ENCODE peak calls at places on chromosomes 12 and 14, in four cellular contexts. G, P, A and J are unnamed samples.

GRCh38 chr12:131093971-131094830 is 140.5 kb downstream of the ADGRD1 start:
- DNase-seq in A (no peak), G (no peak), P (no peak), J (no peak)

GRCh38 chr14:50015708-50016107 is 100.7 kb downstream of the VCPKMT start:
- DNase-seq in P (no peak), G (no peak), A (no peak), J (no peak)

GRCh38 chr14:84085493-84085892 is 1444.5 kb upstream of the FLRT2 start:
- DNase-seq in P (no peak), A (no peak), G (no peak), J (no peak)

GRCh38 chr14:105918496-105919262 is 392.3 kb downstream of the TMEM121 start:
- DNase-seq in A (no peak), P (no peak), G (no peak), J (no peak)

GRCh38 chr14:36582011-36582873 is at the start of gene NKX2-8:
- DNase-seq in G (no peak), A (peak; percentile 41), P (no peak), J (no peak)

GRCh38 chr14:76808990-76809389 is 3.7 kb downstream of the ANGEL1 start:
- DNase-seq in A (no peak), P (no peak), G (no peak), J (no peak)

GRCh38 chr12:114986849-114987248 is 302.9 kb upstream of the TBX3 start:
- DNase-seq in G (no peak), A (no peak), P (no peak), J (no peak)

GRCh38 chr12:117377758-117378157 is 16.3 kb upstream of the NOS1 start:
- DNase-seq in A (peak; percentile 42), P (no peak), G (peak; percentile 21), J (no peak)

GRCh38 chr14:64364907-64365306 is 23.2 kb upstream of the MTHFD1 start:
- DNase-seq in P (no peak), G (peak; percentile 24), A (no peak), J (no peak)

GRCh38 chr12:66048843-66049537 is 81.6 kb downstream of the LLPH start:
- DNase-seq in P (peak; percentile 98), G (no peak), A (peak; percentile 57), J (no peak)

GRCh38 chr14:27605298-27605697 is 1007.5 kb upstream of the NOVA1 start:
- DNase-seq in G (no peak), P (no peak), A (no peak), J (no peak)

GRCh38 chr12:3199551-3200031 is 122.4 kb downstream of the TSPAN9 start:
- DNase-seq in A (peak; percentile 25), G (no peak), P (no peak), J (no peak)

GRCh38 chr12:28568083-28568482 is 377.8 kb downstream of the CCDC91 start:
- DNase-seq in A (peak; percentile 30), G (no peak), P (no peak), J (no peak)

GRCh38 chr12:39032034-39032433 is 126.6 kb upstream of the CPNE8 start:
- DNase-seq in P (no peak), G (no peak), A (no peak), J (no peak)

GRCh38 chr12:83514372-83514771 is 827.7 kb downstream of the TMTC2 start:
- DNase-seq in G (no peak), P (no peak), A (no peak), J (no peak)

GRCh38 chr12:42691991-42692557 is 102.5 kb upstream of the PRICKLE1 start:
- DNase-seq in G (no peak), A (peak; percentile 79), P (peak; percentile 3), J (no peak)

DNA sequence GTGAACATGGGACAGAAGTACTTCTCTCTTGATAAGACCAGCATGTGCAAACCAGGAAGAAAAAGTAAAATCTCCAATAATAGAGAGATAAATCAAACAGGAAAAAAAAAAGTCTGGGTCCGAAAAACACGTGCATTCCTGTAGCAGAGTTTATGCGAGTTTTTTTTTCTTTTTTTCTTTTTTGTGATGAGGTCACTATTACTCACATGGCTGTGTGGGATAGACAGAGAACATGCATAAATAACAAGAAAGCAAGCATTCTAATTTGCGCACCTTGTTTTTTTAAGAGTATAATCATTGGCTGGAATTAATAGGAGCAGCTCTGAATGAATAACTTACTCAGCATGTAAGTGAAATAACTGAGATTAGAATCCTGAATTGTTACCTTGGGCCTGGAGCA is 91.9 kb upstream of the CPM start:
- DNase-seq in P (no peak), G (no peak), A (no peak), J (no peak)
- TF ChIP-seq MAFK in P (no peak), G (no peak), A (no peak), J (no peak)

GRCh38 chr12:100718212-100718611 is 76.4 kb upstream of the ANO4 start:
- DNase-seq in P (no peak), G (no peak), A (no peak), J (no peak)

GRCh38 chr12:100720016-100720654 is 74.4 kb upstream of the ANO4 start:
- DNase-seq in A (no peak), P (no peak), G (no peak), J (no peak)

GRCh38 chr12:100721193-100721592 is 73.4 kb upstream of the ANO4 start:
- DNase-seq in P (no peak), G (no peak), A (no peak), J (no peak)

GRCh38 chr12:100724071-100724470 is 70.5 kb upstream of the ANO4 start:
- DNase-seq in A (no peak), P (no peak), G (no peak), J (no peak)
- TF ChIP-seq HDAC2 in A (no peak), P (no peak), G (no peak), J (no peak)

DNA sequence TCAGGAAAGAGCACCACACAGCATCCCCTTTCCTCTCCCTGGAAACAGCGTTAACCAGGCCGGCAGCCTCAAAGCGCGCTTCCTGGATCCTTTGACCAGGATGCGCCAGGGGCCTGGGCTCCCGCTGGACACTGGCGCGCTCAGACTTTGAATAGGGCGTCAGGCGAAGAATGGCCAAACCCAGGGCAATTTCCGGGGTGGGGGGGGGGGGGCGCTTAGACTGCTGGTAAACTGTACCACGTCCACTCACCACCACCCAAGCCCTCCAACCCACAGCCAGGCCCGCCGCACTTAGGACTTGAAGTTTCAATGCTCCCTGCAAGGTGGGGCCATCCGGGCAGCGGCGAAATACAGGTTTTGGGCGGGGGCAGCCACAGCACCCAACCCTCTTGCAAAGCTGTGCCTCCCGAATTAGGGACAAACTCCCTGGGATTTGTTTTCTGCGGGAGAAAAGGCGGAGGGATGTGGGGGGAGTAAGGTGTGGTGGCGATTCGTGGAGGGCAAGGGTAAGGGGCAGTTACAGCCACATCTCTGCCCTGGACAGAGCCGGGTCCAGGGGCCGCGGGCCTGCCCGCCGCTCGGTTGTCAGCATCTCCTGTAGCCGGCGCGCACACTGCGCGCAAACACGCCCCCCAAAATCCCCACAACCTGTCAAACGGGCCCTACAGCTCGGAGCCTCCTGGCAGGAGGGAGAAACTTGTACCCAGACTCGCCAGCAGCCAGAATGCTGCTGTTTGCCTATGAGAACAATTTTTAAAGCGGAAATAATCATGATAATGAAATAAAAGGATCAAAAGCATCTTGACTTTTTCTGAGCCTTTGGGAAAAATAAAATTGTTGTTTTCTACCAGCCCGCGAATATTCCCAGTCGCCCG is 958 bp downstream of the RTN1 start:
- DNase-seq in G (no peak), P (no peak), A (no peak), J (peak; percentile 61)
- TF ChIP-seq MAFK in G (no peak), P (no peak), A (no peak), J (no peak)

DNA sequence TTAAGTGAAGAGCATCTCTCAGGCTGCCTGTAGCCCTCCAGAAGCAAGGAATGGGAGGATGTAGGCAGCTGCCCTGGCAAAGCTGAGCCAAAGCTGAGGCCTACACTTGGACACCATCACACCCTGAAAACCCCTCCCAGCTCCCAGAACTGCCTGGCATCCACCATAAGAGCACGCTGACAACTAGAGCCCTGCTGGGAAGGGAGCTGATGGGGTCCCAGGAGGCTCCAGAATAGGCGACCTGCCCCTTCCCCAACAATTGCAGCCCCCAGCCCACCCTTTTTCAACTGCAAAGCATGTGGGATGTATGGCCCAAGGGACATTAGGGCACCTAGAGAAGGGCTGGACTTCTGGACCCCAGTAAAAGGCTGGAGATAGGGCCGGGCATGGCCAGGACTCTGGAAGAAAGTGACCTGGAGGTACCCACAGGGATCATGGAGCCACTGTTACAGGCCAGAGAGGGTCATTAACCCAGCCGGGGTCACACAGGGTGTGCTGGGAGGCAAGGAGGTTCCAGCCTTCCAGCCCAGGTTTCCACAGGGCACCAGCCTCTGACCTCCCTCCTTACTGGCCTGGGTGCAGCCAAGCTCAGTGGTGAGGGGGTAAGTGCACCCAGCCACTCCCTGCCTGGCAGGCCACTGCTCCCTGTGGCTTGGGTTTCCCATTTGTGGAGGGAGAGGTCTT is 27.8 kb downstream of the FAM222A start:
- DNase-seq in P (no peak), G (no peak), A (no peak), J (no peak)
- TF ChIP-seq HDAC2 in P (no peak), G (no peak), A (no peak), J (no peak)

GRCh38 chr12:63880742-63881141 is 36.2 kb downstream of the SRGAP1 start:
- DNase-seq in A (no peak), P (no peak), G (no peak), J (no peak)
- TF ChIP-seq MAFK in A (no peak), P (no peak), G (no peak), J (no peak)

GRCh38 chr14:47675239-47675488 is 241 bp downstream of the MDGA2 start:
- DNase-seq in P (no peak), A (no peak), G (no peak), J (no peak)
- TF ChIP-seq HDAC2 in P (no peak), A (no peak), G (no peak), J (no peak)

DNA sequence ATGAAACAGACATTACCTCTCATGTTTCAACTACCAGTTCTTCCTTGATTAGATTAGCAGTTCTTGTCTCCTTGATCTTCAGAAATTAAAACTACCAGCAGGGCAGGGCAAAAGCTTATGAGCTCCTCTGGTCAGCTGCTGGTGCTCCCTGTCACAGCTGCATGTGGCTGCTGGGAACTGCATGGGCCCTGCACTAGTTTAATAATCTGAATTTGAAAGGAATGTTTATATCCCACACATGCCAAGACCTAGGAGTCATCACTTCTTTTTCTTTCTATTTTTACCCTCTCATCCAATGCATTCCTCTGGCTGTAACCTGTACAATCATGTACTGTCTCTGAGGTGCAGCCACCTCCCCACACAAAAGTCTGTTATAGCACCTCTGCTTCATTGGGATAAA is 73.9 kb downstream of the ARMH4 start:
- DNase-seq in P (no peak), A (no peak), G (no peak), J (no peak)
- TF ChIP-seq MAFK in P (no peak), A (no peak), G (no peak), J (no peak)

DNA sequence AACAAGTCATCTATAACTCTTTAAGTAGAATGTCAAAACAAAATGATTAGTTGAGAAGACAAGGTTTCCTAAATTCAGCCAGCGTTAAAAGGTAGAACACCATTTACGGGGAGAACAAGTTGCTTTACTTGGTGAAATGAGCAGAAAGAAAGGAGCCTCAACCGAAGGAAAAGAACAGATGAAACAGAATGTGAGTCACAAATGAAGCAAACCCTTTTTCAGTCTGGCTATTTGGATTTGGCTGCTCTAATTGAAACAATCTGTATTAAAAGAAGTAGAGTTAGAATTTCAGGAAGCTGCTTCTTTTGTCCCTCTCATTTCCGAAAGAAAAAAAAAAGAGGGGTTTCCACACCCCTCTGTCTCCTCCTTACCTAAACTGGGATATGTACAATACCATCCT is 34.6 kb downstream of the CEP128 start:
- DNase-seq in G (no peak), P (no peak), A (no peak), J (no peak)
- TF ChIP-seq HDAC2 in G (no peak), P (no peak), A (no peak), J (no peak)